ENCODE peak calls at places on chromosome 12, in five cellular contexts. N is H7; T is AG10803; U is CD8-positive, alpha-beta T cell; X is K562. M is an unnamed sample.

GRCh38 chr12:58728397-58728796 is 191.9 kb downstream of the LRIG3 start:
- DNase-seq in T (no peak), N (no peak), X (no peak), U (no peak), M (no peak)

GRCh38 chr12:9866786-9867379 is 2.3 kb downstream of the CLEC2B start:
- DNase-seq in T (no peak), N (no peak), X (no peak), U (no peak), M (peak)

GRCh38 chr12:78081590-78082314 is 251.1 kb downstream of the NAV3 start:
- DNase-seq in N (no peak), T (no peak), U (no peak), X (no peak), M (no peak)

GRCh38 chr12:30201301-30202160 is 417.8 kb upstream of the TMTC1 start:
- DNase-seq in N (peak), T (no peak), U (no peak), X (no peak), M (no peak)

GRCh38 chr12:33253123-33253522 is 186.5 kb downstream of the SYT10 start:
- DNase-seq in T (no peak), X (no peak), N (no peak), U (no peak), M (no peak)

GRCh38 chr12:19138551-19139344 is 9.2 kb downstream of the PLEKHA5 start:
- DNase-seq in X (peak), U (no peak), N (no peak), T (no peak), M (no peak)

GRCh38 chr12:124919646-124920352 is 5.3 kb upstream of the UBC start:
- DNase-seq in U (no peak), X (peak), T (peak), N (no peak), M (no peak)

GRCh38 chr12:103840399-103840880 is 594 bp downstream of the NT5DC3 start:
- DNase-seq in T (no peak), X (peak), U (no peak), N (no peak), M (no peak)

GRCh38 chr12:4506870-4507269 is 31.8 kb upstream of the RAD51AP1 start:
- DNase-seq in U (no peak), T (peak), X (no peak), N (no peak), M (peak)

GRCh38 chr12:87336814-87337336 is 692.3 kb downstream of the C12orf50 start:
- DNase-seq in T (no peak), X (no peak), N (no peak), U (no peak), M (no peak)

GRCh38 chr12:65637774-65638173 is 186.5 kb upstream of the HMGA2 start:
- DNase-seq in T (no peak), U (no peak), N (no peak), X (no peak), M (no peak)

GRCh38 chr12:132150780-132151144 is 6.5 kb downstream of the NOC4L start:
- DNase-seq in U (no peak), T (no peak), N (no peak), X (no peak), M (no peak)

GRCh38 chr12:18320036-18320617 is 58.8 kb downstream of the PIK3C2G start:
- DNase-seq in U (no peak), N (peak), X (peak), T (peak), M (peak)

GRCh38 chr12:100675432-100675831 is 101.9 kb downstream of the GAS2L3 start:
- DNase-seq in U (no peak), N (no peak), T (peak), X (peak), M (peak)

GRCh38 chr12:109944975-109945374 is 44.9 kb downstream of the TCHP start:
- DNase-seq in U (no peak), X (no peak), T (peak), N (peak), M (no peak)

GRCh38 chr12:80045594-80045993 is 53.7 kb upstream of the OTOGL start:
- DNase-seq in T (peak), X (no peak), U (no peak), N (no peak), M (no peak)

GRCh38 chr12:105205322-105206048 is 30.5 kb downstream of the APPL2 start:
- DNase-seq in X (no peak), U (no peak), N (no peak), T (no peak), M (no peak)

GRCh38 chr12:96053476-96054261 is 18.3 kb upstream of the LTA4H start:
- DNase-seq in N (no peak), X (no peak), U (no peak), T (no peak), M (no peak)

GRCh38 chr12:58532855-58533608 is 387.3 kb downstream of the LRIG3 start:
- DNase-seq in U (no peak), N (no peak), T (no peak), X (no peak), M (no peak)

GRCh38 chr12:104370989-104371870 is 67.7 kb downstream of the EID3 start:
- DNase-seq in T (peak), N (peak), U (no peak), X (no peak), M (no peak)

GRCh38 chr12:94276725-94277124 is 128.3 kb downstream of the PLXNC1 start:
- DNase-seq in U (no peak), T (no peak), N (no peak), X (no peak), M (no peak)

GRCh38 chr12:2393996-2394395 is 341.2 kb downstream of the CACNA1C start:
- DNase-seq in X (no peak), T (no peak), N (no peak), U (no peak), M (no peak)

GRCh38 chr12:77850698-77851097 is 20.0 kb downstream of the NAV3 start:
- DNase-seq in X (no peak), U (no peak), T (no peak), N (no peak), M (no peak)

GRCh38 chr12:121628037-121628436 is 1.7 kb downstream of the ORAI1 start:
- DNase-seq in U (no peak), X (peak), N (peak), T (no peak), M (no peak)

GRCh38 chr12:121626087-121626852 is at the start of gene ORAI1:
- DNase-seq in T (peak), X (peak), N (peak), U (peak), M (peak)

GRCh38 chr12:121626853-121627623 is 708 bp downstream of the ORAI1 start:
- DNase-seq in N (peak), X (peak), T (peak), U (peak), M (peak)

GRCh38 chr12:121630791-121631190 is 4.5 kb downstream of the ORAI1 start:
- DNase-seq in U (no peak), N (no peak), T (no peak), X (no peak), M (no peak)

GRCh38 chr12:121628536-121628935 is 2.2 kb downstream of the ORAI1 start:
- DNase-seq in X (no peak), U (no peak), N (no peak), T (no peak), M (no peak)
- H3K4me3 ChIP-seq in X (peak), U (peak), N (peak), T (no peak), M (peak)

GRCh38 chr12:57218030-57218853 is 1.6 kb downstream of the NXPH4 start:
- DNase-seq in N (no peak), T (no peak), X (no peak), U (no peak), M (no peak)
- H3K4me3 ChIP-seq in N (no peak), T (no peak), X (no peak), U (no peak), M (no peak)

GRCh38 chr12:75976913-75977312 is 54.7 kb downstream of the PHLDA1 start:
- DNase-seq in U (no peak), X (no peak), N (no peak), T (no peak), M (no peak)

GRCh38 chr12:75977590-75977951 is 54.0 kb downstream of the PHLDA1 start:
- DNase-seq in X (no peak), T (no peak), N (no peak), U (no peak), M (no peak)

GRCh38 chr12:75979181-75979580 is 52.4 kb downstream of the PHLDA1 start:
- DNase-seq in T (peak), U (no peak), N (no peak), X (no peak), M (no peak)

GRCh38 chr12:75977952-75978671 is 53.5 kb downstream of the PHLDA1 start:
- DNase-seq in U (peak), X (peak), T (peak), N (no peak), M (no peak)

DNA sequence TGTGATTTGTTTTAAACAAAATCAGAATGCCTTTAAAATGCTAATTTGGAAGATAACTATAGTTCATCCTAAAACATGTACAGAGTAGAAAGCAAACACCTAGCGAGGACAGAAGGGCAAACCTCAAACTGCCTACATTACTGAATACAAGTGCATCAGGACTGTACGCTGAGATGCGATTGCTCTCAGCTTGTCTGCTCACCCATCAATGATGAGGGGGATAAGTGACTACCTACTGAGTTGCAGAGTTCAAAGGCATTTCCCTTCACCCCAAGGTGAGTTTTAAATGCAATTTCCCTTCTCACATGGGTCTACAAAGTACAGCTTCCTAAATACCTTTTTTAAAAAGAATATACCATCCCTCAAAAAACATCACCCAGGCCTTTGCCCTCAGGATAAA is 52.9 kb downstream of the PHLDA1 start:
- DNase-seq in N (no peak), X (no peak), U (no peak), T (no peak), M (no peak)
- H3K4me3 ChIP-seq in N (no peak), X (no peak), U (no peak), T (no peak), M (no peak)

GRCh38 chr12:14259481-14260010 is 105.9 kb upstream of the ATF7IP start:
- DNase-seq in U (no peak), X (no peak), T (no peak), N (no peak), M (no peak)

GRCh38 chr12:14260011-14260993 is 105.2 kb upstream of the ATF7IP start:
- DNase-seq in U (no peak), N (peak), X (peak), T (peak), M (no peak)

GRCh38 chr12:14261861-14262260 is 103.6 kb upstream of the ATF7IP start:
- DNase-seq in U (no peak), N (no peak), T (no peak), X (no peak), M (no peak)

GRCh38 chr12:14262771-14263511 is 102.5 kb upstream of the ATF7IP start:
- DNase-seq in U (no peak), N (no peak), T (no peak), X (no peak), M (no peak)

DNA sequence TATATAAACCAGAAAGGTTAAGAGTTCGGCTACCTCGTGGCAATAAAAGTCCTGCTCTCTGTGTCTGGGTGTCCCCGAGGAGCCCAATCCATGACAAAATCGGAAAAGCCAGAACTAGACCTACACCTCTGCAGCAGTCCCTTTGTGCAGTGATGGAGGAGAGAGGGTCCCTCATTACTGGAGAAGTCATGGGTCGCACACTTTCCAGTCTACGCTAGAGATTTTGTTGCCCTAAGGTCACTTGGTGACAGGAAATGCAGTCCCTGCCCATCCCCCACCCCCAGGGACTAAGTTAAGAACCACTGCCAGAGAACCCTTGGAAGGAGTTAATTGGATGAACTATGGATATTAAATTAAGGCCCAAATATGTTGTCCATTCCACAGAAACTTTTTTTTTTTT is 104.4 kb upstream of the ATF7IP start:
- DNase-seq in T (no peak), N (no peak), U (no peak), X (no peak), M (no peak)
- H3K4me3 ChIP-seq in T (no peak), N (no peak), U (no peak), X (no peak), M (no peak)

GRCh38 chr12:108839890-108840230 is 17.5 kb downstream of the SSH1 start:
- DNase-seq in N (no peak), U (no peak), X (no peak), T (no peak), M (no peak)
- H3K4me3 ChIP-seq in N (no peak), U (no peak), X (no peak), T (no peak), M (no peak)

GRCh38 chr12:117660896-117661295 is 299.5 kb upstream of the NOS1 start:
- DNase-seq in X (no peak), U (no peak), N (no peak), T (no peak), M (no peak)
- H3K4me3 ChIP-seq in X (no peak), U (no peak), N (no peak), T (no peak), M (no peak)

DNA sequence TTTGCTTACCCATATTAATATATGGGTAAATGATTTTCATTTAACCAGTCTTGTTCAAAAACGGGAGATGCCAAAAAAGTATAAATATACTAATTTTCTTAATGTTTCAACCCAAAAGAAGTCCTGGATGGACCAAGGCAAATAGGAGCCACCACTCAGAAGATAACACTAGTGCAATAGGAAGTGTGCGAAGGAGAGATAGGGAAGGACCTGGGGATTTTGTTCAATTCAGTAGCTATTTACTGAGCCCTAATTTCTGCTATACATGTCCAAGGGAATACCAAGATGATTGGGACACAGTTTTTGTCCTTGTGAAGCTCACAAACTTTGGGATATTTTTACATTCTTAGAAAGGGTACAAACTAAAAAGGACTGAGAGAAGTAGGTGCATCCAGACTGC is 1.5 kb downstream of the CMAS start:
- DNase-seq in U (no peak), T (no peak), N (no peak), X (peak), M (no peak)
- H3K4me3 ChIP-seq in U (no peak), T (no peak), N (peak), X (peak), M (no peak)

GRCh38 chr12:53122961-53123468 is 19.7 kb downstream of the SOAT2 start:
- DNase-seq in X (no peak), N (peak), T (peak), U (no peak), M (no peak)
- H3K4me3 ChIP-seq in X (no peak), N (no peak), T (no peak), U (no peak), M (no peak)

M was measured in Jurkat, Clone E6-1.